ENCODE peak calls at places on chromosomes 11 and 22, in five cellular contexts. One of them, this sample, is unnamed.

GRCh38 chr11:70578831-70579230 is 180.5 kb downstream of the CTTN start:
- DNase-seq in T47D: no peak
- DNase-seq in testis: no peak
- DNase-seq in germinal center: no peak
- DNase-seq in iPS-NIHi11: no peak
- DNase-seq in this sample: no peak

GRCh38 chr11:105282658-105283057 is 143.1 kb upstream of the CARD18 start:
- DNase-seq in T47D: no peak
- DNase-seq in iPS-NIHi11: no peak
- DNase-seq in testis: no peak
- DNase-seq in germinal center: no peak
- DNase-seq in this sample: no peak

GRCh38 chr11:102241026-102241425 is 76.3 kb upstream of the BIRC3 start:
- DNase-seq in testis: no peak
- DNase-seq in iPS-NIHi11: no peak
- DNase-seq in T47D: no peak
- DNase-seq in germinal center: no peak
- DNase-seq in this sample: no peak

GRCh38 chr11:128596245-128596644 is 8.9 kb upstream of the ETS1 start:
- DNase-seq in T47D: no peak
- DNase-seq in iPS-NIHi11: no peak
- DNase-seq in germinal center: no peak
- DNase-seq in testis: no peak
- DNase-seq in this sample: no peak

GRCh38 chr22:22752556-22753477 is 108.4 kb downstream of the GGTLC2 start:
- DNase-seq in testis: no peak
- DNase-seq in T47D: no peak
- DNase-seq in germinal center: peak; percentile 65
- DNase-seq in iPS-NIHi11: no peak
- DNase-seq in this sample: no peak

GRCh38 chr11:1203505-1204271 is 19.2 kb upstream of the MUC5B start:
- DNase-seq in iPS-NIHi11: peak; percentile 51
- DNase-seq in germinal center: no peak
- DNase-seq in testis: no peak
- DNase-seq in T47D: no peak
- DNase-seq in this sample: peak; percentile 0

GRCh38 chr11:62600367-62601113 is 1.1 kb downstream of the MTA2 start:
- DNase-seq in germinal center: peak; percentile 29
- DNase-seq in T47D: no peak
- DNase-seq in iPS-NIHi11: no peak
- DNase-seq in testis: peak; percentile 32
- DNase-seq in this sample: no peak

GRCh38 chr11:103297900-103298299 is 188.7 kb downstream of the DYNC2H1 start:
- DNase-seq in iPS-NIHi11: no peak
- DNase-seq in germinal center: no peak
- DNase-seq in T47D: no peak
- DNase-seq in testis: no peak
- DNase-seq in this sample: no peak

GRCh38 chr22:26404851-26405357 is 24.2 kb upstream of the ASPHD2 start:
- DNase-seq in germinal center: no peak
- DNase-seq in iPS-NIHi11: no peak
- DNase-seq in testis: peak; percentile 14
- DNase-seq in T47D: no peak
- DNase-seq in this sample: no peak

GRCh38 chr11:115581871-115582639 is 77.8 kb upstream of the CADM1 start:
- DNase-seq in T47D: no peak
- DNase-seq in germinal center: no peak
- DNase-seq in iPS-NIHi11: peak; percentile 48
- DNase-seq in testis: no peak
- DNase-seq in this sample: no peak

GRCh38 chr11:37317803-37318202 is 719.8 kb upstream of the RAG2 start:
- DNase-seq in testis: no peak
- DNase-seq in T47D: no peak
- DNase-seq in iPS-NIHi11: no peak
- DNase-seq in germinal center: no peak
- DNase-seq in this sample: no peak

GRCh38 chr11:89182773-89183172 is 5.1 kb downstream of the TYR start:
- DNase-seq in testis: no peak
- DNase-seq in T47D: no peak
- DNase-seq in iPS-NIHi11: no peak
- DNase-seq in germinal center: no peak
- DNase-seq in this sample: no peak

GRCh38 chr22:19239464-19239863 is 52.1 kb downstream of the CLTCL1 start:
- DNase-seq in T47D: no peak
- DNase-seq in iPS-NIHi11: no peak
- DNase-seq in testis: no peak
- DNase-seq in germinal center: no peak
- DNase-seq in this sample: no peak

GRCh38 chr11:134360050-134360835 is 28.5 kb downstream of the GLB1L2 start:
- DNase-seq in germinal center: peak; percentile 62
- DNase-seq in iPS-NIHi11: peak; percentile 95
- DNase-seq in testis: peak; percentile 90
- DNase-seq in T47D: peak; percentile 99
- DNase-seq in this sample: peak; percentile 72

GRCh38 chr11:67634366-67635230 is 4.9 kb upstream of the NUDT8 start:
- DNase-seq in testis: no peak
- DNase-seq in germinal center: no peak
- DNase-seq in iPS-NIHi11: no peak
- DNase-seq in T47D: no peak
- DNase-seq in this sample: peak; percentile 9

GRCh38 chr11:112610996-112611795 is 350.0 kb upstream of the NCAM1 start:
- DNase-seq in testis: no peak
- DNase-seq in T47D: no peak
- DNase-seq in germinal center: no peak
- DNase-seq in iPS-NIHi11: no peak
- DNase-seq in this sample: no peak

GRCh38 chr11:127996825-127997224 is 590.5 kb downstream of the ETS1 start:
- DNase-seq in iPS-NIHi11: no peak
- DNase-seq in germinal center: no peak
- DNase-seq in testis: no peak
- DNase-seq in T47D: no peak
- DNase-seq in this sample: no peak

GRCh38 chr22:37179622-37180420 is 8.2 kb downstream of the C1QTNF6 start:
- DNase-seq in germinal center: no peak
- DNase-seq in T47D: no peak
- DNase-seq in testis: no peak
- DNase-seq in iPS-NIHi11: peak; percentile 7
- DNase-seq in this sample: no peak

GRCh38 chr11:17475666-17476316 is 854 bp downstream of the ABCC8 start:
- DNase-seq in germinal center: no peak
- DNase-seq in testis: no peak
- DNase-seq in T47D: no peak
- DNase-seq in iPS-NIHi11: no peak
- DNase-seq in this sample: no peak

GRCh38 chr11:119085523-119085878 is 820 bp downstream of the HMBS start:
- DNase-seq in iPS-NIHi11: no peak
- DNase-seq in testis: no peak
- DNase-seq in T47D: no peak
- DNase-seq in germinal center: no peak
- DNase-seq in this sample: no peak

GRCh38 chr11:125724125-125724524 is 22.0 kb upstream of the PATE1 start:
- DNase-seq in germinal center: no peak
- DNase-seq in T47D: peak; percentile 46
- DNase-seq in iPS-NIHi11: peak; percentile 25
- DNase-seq in testis: no peak
- DNase-seq in this sample: no peak

GRCh38 chr11:128476729-128477128 is 110.6 kb downstream of the ETS1 start:
- DNase-seq in T47D: no peak
- DNase-seq in iPS-NIHi11: no peak
- DNase-seq in testis: no peak
- DNase-seq in germinal center: no peak
- DNase-seq in this sample: no peak

GRCh38 chr11:124080319-124081001 is 34.8 kb upstream of the VWA5A start:
- DNase-seq in testis: no peak
- DNase-seq in germinal center: no peak
- DNase-seq in T47D: no peak
- DNase-seq in iPS-NIHi11: no peak
- DNase-seq in this sample: no peak

GRCh38 chr22:37187891-37188761 is at the start of gene C1QTNF6:
- DNase-seq in T47D: no peak
- DNase-seq in germinal center: no peak
- DNase-seq in testis: no peak
- DNase-seq in iPS-NIHi11: no peak
- DNase-seq in this sample: no peak

GRCh38 chr22:40241200-40241763 is 63.6 kb downstream of the TNRC6B start:
- DNase-seq in T47D: no peak
- DNase-seq in iPS-NIHi11: no peak
- DNase-seq in testis: no peak
- DNase-seq in germinal center: no peak
- DNase-seq in this sample: no peak

GRCh38 chr11:19398273-19398672 is 157.5 kb upstream of the E2F8 start:
- DNase-seq in T47D: no peak
- DNase-seq in iPS-NIHi11: no peak
- DNase-seq in germinal center: no peak
- DNase-seq in testis: no peak
- DNase-seq in this sample: no peak

GRCh38 chr11:115221461-115222069 is 282.6 kb downstream of the CADM1 start:
- DNase-seq in iPS-NIHi11: no peak
- DNase-seq in testis: no peak
- DNase-seq in T47D: no peak
- DNase-seq in germinal center: no peak
- DNase-seq in this sample: peak; percentile 16

GRCh38 chr11:76885390-76886097 is 24.8 kb downstream of the ACER3 start:
- DNase-seq in testis: no peak
- DNase-seq in T47D: no peak
- DNase-seq in germinal center: no peak
- DNase-seq in iPS-NIHi11: no peak
- DNase-seq in this sample: no peak

GRCh38 chr11:130131957-130132850 is 27.4 kb upstream of the ST14 start:
- DNase-seq in iPS-NIHi11: peak; percentile 82
- DNase-seq in germinal center: peak; percentile 81
- DNase-seq in T47D: peak; percentile 87
- DNase-seq in testis: peak; percentile 39
- DNase-seq in this sample: no peak

GRCh38 chr11:85742873-85743275 is 56.9 kb upstream of the CCDC89 start:
- DNase-seq in iPS-NIHi11: no peak
- DNase-seq in testis: no peak
- DNase-seq in germinal center: no peak
- DNase-seq in T47D: no peak
- DNase-seq in this sample: no peak

GRCh38 chr11:15968461-15969130 is 387.8 kb downstream of the SOX6 start:
- DNase-seq in testis: no peak
- DNase-seq in T47D: no peak
- DNase-seq in iPS-NIHi11: no peak
- DNase-seq in germinal center: no peak
- DNase-seq in this sample: no peak

GRCh38 chr22:28230682-28231081 is 311.6 kb upstream of the PITPNB start:
- DNase-seq in germinal center: no peak
- DNase-seq in iPS-NIHi11: no peak
- DNase-seq in testis: no peak
- DNase-seq in T47D: no peak
- DNase-seq in this sample: no peak

GRCh38 chr11:98115873-98116272 is 904.9 kb upstream of the CNTN5 start:
- DNase-seq in iPS-NIHi11: no peak
- DNase-seq in testis: no peak
- DNase-seq in T47D: no peak
- DNase-seq in germinal center: no peak
- DNase-seq in this sample: no peak

GRCh38 chr11:69063671-69064260 is 15.0 kb downstream of the TPCN2 start:
- DNase-seq in germinal center: no peak
- DNase-seq in testis: no peak
- DNase-seq in iPS-NIHi11: no peak
- DNase-seq in T47D: no peak
- DNase-seq in this sample: no peak

GRCh38 chr22:40401532-40401931 is 31.1 kb downstream of the SGSM3 start:
- DNase-seq in germinal center: no peak
- DNase-seq in testis: no peak
- DNase-seq in T47D: no peak
- DNase-seq in iPS-NIHi11: no peak
- DNase-seq in this sample: no peak

This sample was measured in GM06990.